ENCODE peak calls at places on chromosomes 13 and 19, in six cellular contexts. S, J, Y, B, E and U are unnamed samples.

GRCh38 chr13:83716121-83716520 is 166.2 kb downstream of the SLITRK1 start:
- DNase-seq in S (no peak), J (no peak), Y (no peak), B (no peak), E (no peak), U (no peak)

GRCh38 chr19:38020331-38020730 is 113.3 kb downstream of the SIPA1L3 start:
- DNase-seq in S (no peak), J (no peak), Y (no peak), B (no peak), E (no peak), U (no peak)

GRCh38 chr13:99042851-99043250 is 65.0 kb upstream of the DOCK9 start:
- DNase-seq in S (no peak), J (no peak), Y (no peak), B (no peak), E (no peak), U (no peak)

GRCh38 chr13:35984287-35984686 is 146.9 kb downstream of the DCLK1 start:
- DNase-seq in S (no peak), J (no peak), Y (no peak), B (no peak), E (no peak), U (no peak)

GRCh38 chr13:113835461-113836274 is 28.2 kb downstream of the GAS6 start:
- DNase-seq in S (peak; percentile 62), J (no peak), Y (no peak), B (peak; percentile 29), E (no peak), U (no peak)

GRCh38 chr19:41223431-41224234 is 4.6 kb downstream of the AXL start:
- DNase-seq in S (peak; percentile 77), J (no peak), Y (no peak), B (peak; percentile 60), E (peak; percentile 77), U (no peak)

GRCh38 chr13:48636550-48636949 is 17.2 kb upstream of the CYSLTR2 start:
- DNase-seq in S (peak; percentile 51), J (no peak), Y (no peak), B (no peak), E (no peak), U (no peak)

GRCh38 chr19:42409477-42409876 is 17.7 kb downstream of the LIPE start:
- DNase-seq in S (peak; percentile 7), J (no peak), Y (no peak), B (no peak), E (no peak), U (no peak)

GRCh38 chr13:52118595-52118994 is 10.3 kb downstream of the NEK5 start:
- DNase-seq in S (no peak), J (no peak), Y (no peak), B (no peak), E (no peak), U (no peak)

GRCh38 chr13:29888306-29888705 is 37.9 kb upstream of the UBL3 start:
- DNase-seq in S (peak; percentile 25), J (peak; percentile 52), Y (no peak), B (no peak), E (no peak), U (no peak)

GRCh38 chr19:58538257-58539168 is 5.4 kb upstream of the TRIM28 start:
- DNase-seq in S (no peak), J (no peak), Y (no peak), B (no peak), E (no peak), U (no peak)

GRCh38 chr13:36224730-36225129 is 10.4 kb upstream of the SOHLH2 start:
- DNase-seq in S (no peak), J (no peak), Y (no peak), B (no peak), E (no peak), U (no peak)

GRCh38 chr19:35856546-35857149 is at the start of gene KIRREL2:
- DNase-seq in S (no peak), J (no peak), Y (no peak), B (no peak), E (no peak), U (no peak)